ENCODE peak calls at places on chromosomes 7 and 10, in five cellular contexts. H, P, F, N and B are unnamed samples.

GRCh38 chr7:140924019-140924820 is 509 bp downstream of the BRAF start:
- DNase-seq in F (peak), H (peak), P (peak), N (peak), B (no peak)

GRCh38 chr7:6242561-6242960 is 29.9 kb downstream of the CYTH3 start:
- DNase-seq in P (no peak), F (no peak), N (no peak), H (no peak), B (no peak)

GRCh38 chr7:150966002-150966401 is 12.1 kb downstream of the KCNH2 start:
- DNase-seq in P (no peak), F (no peak), N (no peak), H (peak), B (no peak)

GRCh38 chr10:58696736-58697135 is 184.1 kb downstream of the BICC1 start:
- DNase-seq in F (no peak), H (no peak), N (peak), P (no peak), B (no peak)

GRCh38 chr7:29369909-29370488 is 175.4 kb downstream of the CHN2 start:
- DNase-seq in N (no peak), H (no peak), F (no peak), P (no peak), B (no peak)

GRCh38 chr10:112565434-112566053 is 118.5 kb downstream of the VTI1A start:
- DNase-seq in F (no peak), H (peak), P (peak), N (peak), B (peak)

GRCh38 chr7:116802784-116803183 is 59.6 kb upstream of the CAPZA2 start:
- DNase-seq in H (peak), F (no peak), N (peak), P (peak), B (no peak)

GRCh38 chr7:65216469-65216868 is 157.2 kb upstream of the ZNF92 start:
- DNase-seq in H (peak), N (peak), F (no peak), P (peak), B (peak)

GRCh38 chr7:71735961-71736556 is 604.1 kb downstream of the GALNT17 start:
- DNase-seq in N (peak), F (peak), H (peak), P (peak), B (peak)

GRCh38 chr10:44983066-44983894 is 4.7 kb upstream of the DEPP1 start:
- DNase-seq in P (no peak), N (no peak), H (no peak), F (peak), B (no peak)

GRCh38 chr7:134667899-134668298 is 21.2 kb downstream of the BPGM start:
- DNase-seq in F (no peak), P (no peak), H (no peak), N (no peak), B (no peak)

GRCh38 chr10:103759100-103759781 is 96.1 kb downstream of the SH3PXD2A start:
- DNase-seq in F (peak), P (peak), N (no peak), H (no peak), B (no peak)

GRCh38 chr10:58064714-58065528 is 202.8 kb downstream of the IPMK start:
- DNase-seq in N (peak), P (peak), F (no peak), H (peak), B (peak)

GRCh38 chr7:133853706-133854276 is 273.3 kb upstream of the LRGUK start:
- DNase-seq in P (peak), H (peak), F (no peak), N (peak), B (peak)

GRCh38 chr10:13331641-13332040 is 16.5 kb downstream of the SEPHS1 start:
- DNase-seq in H (no peak), N (no peak), F (no peak), P (no peak), B (no peak)

GRCh38 chr10:130053561-130053960 is 57.1 kb downstream of the C10orf143 start:
- DNase-seq in H (no peak), N (no peak), F (peak), P (no peak), B (no peak)

GRCh38 chr7:1638113-1638726 is 31.9 kb upstream of the ELFN1 start:
- DNase-seq in P (no peak), F (no peak), N (no peak), H (no peak), B (no peak)

GRCh38 chr7:54615-55014 is 137.8 kb upstream of the FAM20C start:
- DNase-seq in H (no peak), P (no peak), F (no peak), N (no peak), B (no peak)

GRCh38 chr7:1200045-1200444 is 32.6 kb upstream of the UNCX start:
- DNase-seq in H (no peak), F (no peak), P (no peak), N (no peak), B (no peak)

GRCh38 chr7:75534727-75535307 is 42.7 kb downstream of the SPDYE5 start:
- DNase-seq in N (no peak), F (no peak), P (peak), H (no peak), B (no peak)

GRCh38 chr10:58951750-58952149 is 224.7 kb upstream of the PHYHIPL start:
- DNase-seq in H (no peak), P (no peak), N (peak), F (no peak), B (no peak)

GRCh38 chr10:102678842-102679289 is 34.6 kb downstream of the TRIM8 start:
- DNase-seq in F (peak), P (peak), N (no peak), H (peak), B (no peak)

GRCh38 chr7:80255656-80256055 is 121.0 kb downstream of the GNAI1 start:
- DNase-seq in F (no peak), H (no peak), N (no peak), P (no peak), B (no peak)

GRCh38 chr7:143397710-143398530 is 10.7 kb downstream of the EPHA1 start:
- DNase-seq in N (no peak), H (no peak), P (no peak), F (no peak), B (no peak)

GRCh38 chr7:105641236-105641810 is 60.0 kb upstream of the EFCAB10 start:
- DNase-seq in P (no peak), F (no peak), N (no peak), H (no peak), B (no peak)

GRCh38 chr7:128904381-128905197 is 5.9 kb downstream of the KCP start:
- DNase-seq in N (peak), F (peak), P (peak), H (no peak), B (no peak)

GRCh38 chr10:89891006-89891405 is 189.6 kb downstream of the KIF20B start:
- DNase-seq in H (no peak), N (no peak), P (no peak), F (no peak), B (no peak)

GRCh38 chr7:50751136-50751535 is 31.6 kb downstream of the GRB10 start:
- DNase-seq in N (no peak), H (no peak), F (no peak), P (no peak), B (no peak)

GRCh38 chr7:138564365-138564764 is 104.3 kb downstream of the TRIM24 start:
- DNase-seq in F (no peak), N (no peak), H (no peak), P (no peak), B (no peak)

GRCh38 chr10:23656735-23657134 is 217.9 kb downstream of the OTUD1 start:
- DNase-seq in H (no peak), N (no peak), P (peak), F (no peak), B (peak)

GRCh38 chr10:18087398-18087797 is 52.8 kb upstream of the CACNB2 start:
- DNase-seq in H (no peak), P (no peak), N (no peak), F (no peak), B (no peak)

GRCh38 chr7:130940907-130941306 is 206.9 kb upstream of the KLF14 start:
- DNase-seq in H (peak), F (no peak), N (no peak), P (no peak), B (no peak)

GRCh38 chr7:4399596-4399995 is 282.5 kb upstream of the FOXK1 start:
- DNase-seq in P (no peak), N (no peak), H (no peak), F (no peak), B (no peak)

GRCh38 chr10:122802282-122802681 is 43.4 kb downstream of the CUZD1 start:
- DNase-seq in N (no peak), P (no peak), H (no peak), F (no peak), B (no peak)

GRCh38 chr7:80584778-80585177 is 53.7 kb upstream of the CD36 start:
- DNase-seq in P (no peak), N (no peak), F (no peak), H (no peak), B (peak)

GRCh38 chr10:103265712-103266329 is 11.1 kb upstream of the INA start:
- DNase-seq in F (no peak), N (peak), H (no peak), P (peak), B (no peak)

GRCh38 chr10:97849491-97850402 is at the start of gene GOLGA7B:
- DNase-seq in F (no peak), N (no peak), H (peak), P (peak), B (no peak)

GRCh38 chr10:97849101-97849490 is 547 bp upstream of the GOLGA7B start:
- DNase-seq in H (no peak), P (no peak), F (no peak), N (no peak), B (no peak)

GRCh38 chr10:97851341-97852001 is 1.8 kb downstream of the GOLGA7B start:
- DNase-seq in N (no peak), P (no peak), H (no peak), F (no peak), B (no peak)

GRCh38 chr10:97852277-97852676 is 2.6 kb downstream of the GOLGA7B start:
- DNase-seq in P (no peak), F (no peak), H (no peak), N (no peak), B (no peak)

GRCh38 chr10:97850446-97850845 is 803 bp downstream of the GOLGA7B start:
- DNase-seq in H (no peak), F (no peak), P (no peak), N (no peak), B (no peak)
- H3K4me3 ChIP-seq in H (no peak), F (peak), P (no peak), N (no peak), B (peak)

GRCh38 chr7:34928052-34928451 is 109.2 kb downstream of the DPY19L1 start:
- DNase-seq in P (peak), F (no peak), N (no peak), H (peak), B (no peak)
- TF ChIP-seq CTCF in P (peak), F (no peak), N (peak), H (peak), B (peak)

GRCh38 chr10:26621889-26622681 is 75.4 kb upstream of the PDSS1 start:
- DNase-seq in H (no peak), P (peak), F (no peak), N (no peak), B (no peak)
- H3K4me3 ChIP-seq in H (no peak), P (peak), F (peak), N (peak), B (peak)

DNA sequence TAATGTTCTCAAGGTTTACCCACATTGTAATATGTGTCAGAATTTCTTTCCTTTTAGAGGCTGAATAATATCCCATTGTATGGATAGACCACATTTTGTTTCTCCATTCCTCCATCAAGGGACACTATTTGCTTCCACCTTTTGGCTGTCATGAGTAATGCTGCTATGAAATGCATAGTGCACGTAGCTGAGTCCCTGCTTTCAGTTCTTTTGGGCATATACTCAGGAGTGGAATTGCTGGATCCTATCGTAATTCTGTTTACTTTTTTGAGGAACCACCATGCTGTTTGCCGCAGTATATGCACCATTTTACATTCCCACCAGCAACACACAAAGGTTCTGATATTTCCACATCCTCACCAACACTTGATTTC is 60.0 kb downstream of the PRF1 start:
- DNase-seq in N (no peak), P (no peak), H (no peak), F (no peak), B (no peak)
- TF ChIP-seq CTCF in N (peak), P (peak), H (peak), F (peak), B (peak)

GRCh38 chr10:29658984-29659769 is 24.4 kb upstream of the SVIL start:
- DNase-seq in H (no peak), F (peak), P (peak), N (peak), B (peak)
- H3K4me3 ChIP-seq in H (no peak), F (no peak), P (no peak), N (no peak), B (no peak)

GRCh38 chr7:37491919-37492694 is 43.4 kb upstream of the ELMO1 start:
- DNase-seq in P (no peak), N (no peak), F (no peak), H (peak), B (no peak)
- TF ChIP-seq CTCF in P (no peak), N (no peak), F (no peak), H (no peak), B (no peak)

GRCh38 chr10:3249292-3249889 is 76.8 kb upstream of the PITRM1 start:
- DNase-seq in N (no peak), H (no peak), F (no peak), P (no peak), B (no peak)

GRCh38 chr10:3245395-3245794 is 72.8 kb upstream of the PITRM1 start:
- DNase-seq in H (no peak), N (no peak), F (no peak), P (no peak), B (no peak)

GRCh38 chr10:3251172-3251571 is 78.6 kb upstream of the PITRM1 start:
- DNase-seq in P (no peak), H (no peak), F (no peak), N (no peak), B (no peak)

DNA sequence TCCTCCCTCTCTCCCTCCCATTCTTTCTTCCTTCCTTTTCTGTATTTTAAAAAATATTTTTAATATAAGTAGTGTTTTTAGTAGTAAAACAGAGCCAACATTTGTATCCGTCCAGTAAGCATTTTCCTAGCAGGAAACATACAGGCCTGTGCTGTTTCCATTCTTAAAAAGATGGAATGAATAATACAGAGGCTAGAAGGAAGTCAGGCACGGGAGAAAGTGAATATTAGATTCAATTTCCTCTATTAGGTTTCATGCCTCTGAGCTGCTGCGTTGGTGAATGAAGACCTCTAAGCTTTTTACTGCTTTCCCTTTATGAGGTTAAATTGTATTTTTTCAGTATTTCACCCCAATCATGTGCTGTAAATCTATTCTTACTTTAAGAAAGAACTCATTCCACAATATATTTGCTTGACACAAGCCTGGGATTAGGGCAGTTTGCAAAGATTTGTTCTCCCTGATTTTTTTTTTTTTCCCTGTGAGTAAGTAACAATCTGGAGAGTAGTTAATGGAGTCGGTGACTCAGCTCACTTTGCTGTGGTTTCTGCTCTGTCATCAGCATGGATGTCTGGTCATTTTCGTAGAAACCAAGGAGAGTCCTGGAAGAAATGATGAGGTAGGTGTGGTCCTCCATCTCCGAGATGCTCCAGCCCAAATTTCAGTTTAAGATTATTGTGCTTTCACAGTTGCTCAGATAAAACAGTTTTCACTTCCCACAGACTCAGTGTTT is 76.1 kb upstream of the PITRM1 start:
- DNase-seq in F (no peak), N (peak), H (no peak), P (no peak), B (peak)
- H3K4me3 ChIP-seq in F (peak), N (no peak), H (no peak), P (no peak), B (no peak)

DNA sequence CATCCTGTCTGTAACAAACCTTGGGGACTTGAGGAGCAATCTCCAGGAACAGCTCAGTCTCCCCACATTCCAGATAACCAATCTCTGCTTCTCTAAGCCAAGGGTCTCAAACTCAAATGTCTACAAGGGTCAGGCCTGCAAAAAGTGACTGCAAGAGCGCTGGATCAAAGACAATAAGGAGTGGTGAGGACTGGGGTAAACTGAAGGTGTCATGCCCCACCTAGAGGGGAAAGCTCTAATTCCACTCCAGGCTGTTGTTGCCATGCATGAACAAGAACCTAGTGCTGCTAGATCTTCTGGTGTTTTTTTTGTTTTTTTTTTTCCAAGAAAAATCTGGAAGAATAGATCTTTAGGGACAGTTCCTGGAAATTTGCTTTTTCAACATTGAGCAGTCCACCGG is 117.9 kb upstream of the MACROH2A2 start:
- DNase-seq in H (no peak), F (no peak), N (no peak), P (no peak), B (no peak)
- TF ChIP-seq CTCF in H (peak), F (no peak), N (peak), P (no peak), B (peak)

GRCh38 chr10:43410345-43410744 is 1.4 kb upstream of the HNRNPF start:
- DNase-seq in F (no peak), N (no peak), H (no peak), P (no peak), B (no peak)
- H3K4me3 ChIP-seq in F (no peak), N (no peak), H (no peak), P (peak), B (peak)

GRCh38 chr7:30743371-30744074 is 8.4 kb upstream of the INMT start:
- DNase-seq in F (no peak), P (peak), H (peak), N (no peak), B (no peak)
- TF ChIP-seq CTCF in F (no peak), P (peak), H (peak), N (peak), B (peak)